ENCODE peak calls at places on chromosomes 16 and 17, in five cellular contexts. J is stimulated activated CD4-positive, alpha-beta T cell treated with anti-CD3 and anti-CD28 coated beads, Interleukin-4, amount 100 ng/mL, for 48 hours; P is GM03348; S is choroid plexus epithelial cell; X is activated naive CD8-positive, alpha-beta T cell treated with anti-CD3 and anti-CD28 coated beads, Interleukin-2, amount 50 U/mL, for 24 hours. M is an unnamed sample.

GRCh38 chr17:21199311-21199710 is 14.7 kb downstream of the TMEM11 start:
- DNase-seq in J (no peak), P (peak), S (peak), X (no peak), M (peak)

GRCh38 chr16:10228779-10229178 is 46.6 kb upstream of the GRIN2A start:
- DNase-seq in J (no peak), P (no peak), S (no peak), X (no peak), M (no peak)

GRCh38 chr17:48555183-48555615 is 10.3 kb upstream of the HOXB2 start:
- DNase-seq in J (no peak), P (peak), S (no peak), X (no peak), M (peak)

GRCh38 chr17:10673318-10673717 is 16.2 kb upstream of the MYH3 start:
- DNase-seq in J (no peak), P (no peak), S (no peak), X (no peak), M (no peak)

GRCh38 chr17:2239882-2240430 is 63.6 kb downstream of the SMG6 start:
- DNase-seq in J (no peak), P (peak), S (peak), X (peak), M (peak)

GRCh38 chr16:56190903-56191806 is at the start of gene GNAO1:
- DNase-seq in J (peak), P (peak), S (peak), X (peak), M (peak)

GRCh38 chr17:65173284-65173793 is 36.2 kb downstream of the RGS9 start:
- DNase-seq in J (peak), P (no peak), S (peak), X (peak), M (peak)

GRCh38 chr17:73901249-73901648 is 257.0 kb upstream of the SDK2 start:
- DNase-seq in J (no peak), P (no peak), S (no peak), X (no peak), M (no peak)

GRCh38 chr17:50037321-50038107 is 18.4 kb upstream of the ITGA3 start:
- DNase-seq in J (no peak), P (peak), S (peak), X (no peak), M (peak)

GRCh38 chr16:22814330-22815105 is 556 bp downstream of the HS3ST2 start:
- DNase-seq in J (no peak), P (no peak), S (no peak), X (no peak), M (no peak)

GRCh38 chr16:21950782-21951521 is 2.2 kb upstream of the UQCRC2 start:
- DNase-seq in J (no peak), P (peak), S (peak), X (no peak), M (peak)

GRCh38 chr17:20935740-20936139 is 107.1 kb downstream of the USP22 start:
- DNase-seq in J (no peak), P (peak), S (peak), X (no peak), M (peak)

GRCh38 chr16:85234310-85235235 is 122.3 kb upstream of the CIBAR2 start:
- DNase-seq in J (no peak), P (peak), S (peak), X (no peak), M (peak)

GRCh38 chr16:81449899-81450608 is 5.4 kb downstream of the CMIP start:
- DNase-seq in J (no peak), P (no peak), S (no peak), X (no peak), M (no peak)

GRCh38 chr16:89363621-89364393 is 126.6 kb downstream of the ANKRD11 start:
- DNase-seq in J (peak), P (peak), S (peak), X (peak), M (peak)

GRCh38 chr17:39662551-39663339 is 2.4 kb upstream of the TCAP start:
- DNase-seq in J (no peak), P (no peak), S (no peak), X (no peak), M (no peak)

GRCh38 chr17:77865109-77865611 is 93.3 kb upstream of the TNRC6C start:
- DNase-seq in J (no peak), P (peak), S (no peak), X (no peak), M (no peak)

GRCh38 chr17:7479389-7480192 is at the start of gene ZBTB4:
- DNase-seq in J (peak), P (peak), S (peak), X (peak), M (peak)

GRCh38 chr17:20975566-20975965 is 67.2 kb downstream of the USP22 start:
- DNase-seq in J (no peak), P (no peak), S (no peak), X (no peak), M (no peak)

GRCh38 chr16:48963306-48963705 is 318.3 kb downstream of the CBLN1 start:
- DNase-seq in J (no peak), P (peak), S (no peak), X (no peak), M (no peak)

GRCh38 chr16:74811911-74812310 is 37.3 kb upstream of the FA2H start:
- DNase-seq in J (no peak), P (no peak), S (no peak), X (no peak), M (no peak)

GRCh38 chr17:56779306-56779705 is 54.4 kb downstream of the C17orf67 start:
- DNase-seq in J (no peak), P (no peak), S (no peak), X (no peak), M (no peak)

GRCh38 chr16:56956076-56956475 is 5.7 kb upstream of the CETP start:
- DNase-seq in J (no peak), P (no peak), S (no peak), X (no peak), M (peak)

GRCh38 chr17:14803781-14804180 is 461.3 kb downstream of the PMP22 start:
- DNase-seq in J (no peak), P (peak), S (no peak), X (no peak), M (peak)

GRCh38 chr17:19338031-19338990 is 24.2 kb downstream of the B9D1 start:
- DNase-seq in J (peak), P (peak), S (peak), X (peak), M (peak)